ENCODE peak calls at places on chromosome 12, in ten cellular contexts. One of them, this sample, is unnamed.

GRCh38 chr12:110689002-110689600 is at the start of gene HVCN1:
- DNase-seq in MCF 10A: no peak
- DNase-seq in Caki2: no peak
- DNase-seq in NCI-H1105: no peak
- DNase-seq in NCI-H1930: no peak
- DNase-seq in progenitor cell of endocrine pancreas: peak
- DNase-seq in fibroblast of gingiva: no peak
- DNase-seq in NCI-H345: no peak
- DNase-seq in adrenal gland: peak
- DNase-seq in endothelial cell: peak
- DNase-seq in this sample: no peak

GRCh38 chr12:90085491-90086274 is 377.0 kb upstream of the ATP2B1 start:
- DNase-seq in MCF 10A: no peak
- DNase-seq in Caki2: no peak
- DNase-seq in NCI-H1105: no peak
- DNase-seq in NCI-H1930: no peak
- DNase-seq in progenitor cell of endocrine pancreas: no peak
- DNase-seq in fibroblast of gingiva: peak
- DNase-seq in NCI-H345: no peak
- DNase-seq in adrenal gland: no peak
- DNase-seq in endothelial cell: no peak
- DNase-seq in this sample: no peak

GRCh38 chr12:12534134-12534866 is 28.4 kb downstream of the DUSP16 start:
- DNase-seq in MCF 10A: no peak
- DNase-seq in Caki2: no peak
- DNase-seq in NCI-H1105: no peak
- DNase-seq in NCI-H1930: no peak
- DNase-seq in progenitor cell of endocrine pancreas: no peak
- DNase-seq in fibroblast of gingiva: no peak
- DNase-seq in NCI-H345: no peak
- DNase-seq in adrenal gland: no peak
- DNase-seq in endothelial cell: no peak
- DNase-seq in this sample: no peak

GRCh38 chr12:93198086-93198485 is 179.6 kb upstream of the NUDT4 start:
- DNase-seq in MCF 10A: peak
- DNase-seq in Caki2: peak
- DNase-seq in NCI-H1105: no peak
- DNase-seq in NCI-H1930: no peak
- DNase-seq in progenitor cell of endocrine pancreas: no peak
- DNase-seq in fibroblast of gingiva: peak
- DNase-seq in NCI-H345: no peak
- DNase-seq in adrenal gland: peak
- DNase-seq in endothelial cell: no peak
- DNase-seq in this sample: peak

GRCh38 chr12:4526923-4527546 is 11.7 kb upstream of the RAD51AP1 start:
- DNase-seq in MCF 10A: peak
- DNase-seq in Caki2: peak
- DNase-seq in NCI-H1105: no peak
- DNase-seq in NCI-H1930: no peak
- DNase-seq in progenitor cell of endocrine pancreas: no peak
- DNase-seq in fibroblast of gingiva: no peak
- DNase-seq in NCI-H345: peak
- DNase-seq in adrenal gland: no peak
- DNase-seq in endothelial cell: no peak
- DNase-seq in this sample: peak

GRCh38 chr12:80509781-80510556 is 65.9 kb downstream of the PTPRQ start:
- DNase-seq in MCF 10A: peak
- DNase-seq in Caki2: no peak
- DNase-seq in NCI-H1105: peak
- DNase-seq in NCI-H1930: no peak
- DNase-seq in progenitor cell of endocrine pancreas: no peak
- DNase-seq in fibroblast of gingiva: peak
- DNase-seq in NCI-H345: no peak
- DNase-seq in adrenal gland: no peak
- DNase-seq in endothelial cell: no peak
- DNase-seq in this sample: no peak

GRCh38 chr12:6788972-6789905 is at the start of gene CD4:
- DNase-seq in MCF 10A: no peak
- DNase-seq in Caki2: no peak
- DNase-seq in NCI-H1105: no peak
- DNase-seq in NCI-H1930: no peak
- DNase-seq in progenitor cell of endocrine pancreas: no peak
- DNase-seq in fibroblast of gingiva: no peak
- DNase-seq in NCI-H345: no peak
- DNase-seq in adrenal gland: peak
- DNase-seq in endothelial cell: no peak
- DNase-seq in this sample: no peak

GRCh38 chr12:90481748-90482147 is 473.2 kb downstream of the CCER1 start:
- DNase-seq in MCF 10A: no peak
- DNase-seq in Caki2: no peak
- DNase-seq in NCI-H1105: no peak
- DNase-seq in NCI-H1930: no peak
- DNase-seq in progenitor cell of endocrine pancreas: no peak
- DNase-seq in fibroblast of gingiva: no peak
- DNase-seq in NCI-H345: no peak
- DNase-seq in adrenal gland: no peak
- DNase-seq in endothelial cell: no peak
- DNase-seq in this sample: no peak

GRCh38 chr12:89319111-89319510 is 33.2 kb downstream of the DUSP6 start:
- DNase-seq in MCF 10A: peak
- DNase-seq in Caki2: no peak
- DNase-seq in NCI-H1105: no peak
- DNase-seq in NCI-H1930: no peak
- DNase-seq in progenitor cell of endocrine pancreas: no peak
- DNase-seq in fibroblast of gingiva: peak
- DNase-seq in NCI-H345: no peak
- DNase-seq in adrenal gland: peak
- DNase-seq in endothelial cell: no peak
- DNase-seq in this sample: no peak

GRCh38 chr12:80187660-80188090 is 88.3 kb downstream of the OTOGL start:
- DNase-seq in MCF 10A: peak
- DNase-seq in Caki2: peak
- DNase-seq in NCI-H1105: peak
- DNase-seq in NCI-H1930: no peak
- DNase-seq in progenitor cell of endocrine pancreas: no peak
- DNase-seq in fibroblast of gingiva: peak
- DNase-seq in NCI-H345: peak
- DNase-seq in adrenal gland: peak
- DNase-seq in endothelial cell: no peak
- DNase-seq in this sample: no peak

GRCh38 chr12:16347391-16348298 is at the start of gene MGST1:
- DNase-seq in MCF 10A: peak
- DNase-seq in Caki2: peak
- DNase-seq in NCI-H1105: peak
- DNase-seq in NCI-H1930: no peak
- DNase-seq in progenitor cell of endocrine pancreas: peak
- DNase-seq in fibroblast of gingiva: peak
- DNase-seq in NCI-H345: no peak
- DNase-seq in adrenal gland: peak
- DNase-seq in endothelial cell: peak
- DNase-seq in this sample: peak

GRCh38 chr12:120468846-120469449 is 600 bp downstream of the SRSF9 start:
- DNase-seq in MCF 10A: peak
- DNase-seq in Caki2: no peak
- DNase-seq in NCI-H1105: peak
- DNase-seq in NCI-H1930: peak
- DNase-seq in progenitor cell of endocrine pancreas: no peak
- DNase-seq in fibroblast of gingiva: no peak
- DNase-seq in NCI-H345: no peak
- DNase-seq in adrenal gland: peak
- DNase-seq in endothelial cell: peak
- DNase-seq in this sample: no peak

GRCh38 chr12:116432321-116432750 is 126.8 kb upstream of the MAP1LC3B2 start:
- DNase-seq in MCF 10A: no peak
- DNase-seq in Caki2: no peak
- DNase-seq in NCI-H1105: no peak
- DNase-seq in NCI-H1930: no peak
- DNase-seq in progenitor cell of endocrine pancreas: no peak
- DNase-seq in fibroblast of gingiva: peak
- DNase-seq in NCI-H345: no peak
- DNase-seq in adrenal gland: no peak
- DNase-seq in endothelial cell: no peak
- DNase-seq in this sample: no peak

GRCh38 chr12:613996-614726 is 49.1 kb downstream of the NINJ2 start:
- DNase-seq in MCF 10A: peak
- DNase-seq in Caki2: no peak
- DNase-seq in NCI-H1105: no peak
- DNase-seq in NCI-H1930: no peak
- DNase-seq in progenitor cell of endocrine pancreas: no peak
- DNase-seq in fibroblast of gingiva: no peak
- DNase-seq in NCI-H345: peak
- DNase-seq in adrenal gland: no peak
- DNase-seq in endothelial cell: no peak
- DNase-seq in this sample: peak

GRCh38 chr12:39440781-39441180 is 2.1 kb downstream of the KIF21A start:
- DNase-seq in MCF 10A: no peak
- DNase-seq in Caki2: peak
- DNase-seq in NCI-H1105: no peak
- DNase-seq in NCI-H1930: no peak
- DNase-seq in progenitor cell of endocrine pancreas: no peak
- DNase-seq in fibroblast of gingiva: no peak
- DNase-seq in NCI-H345: no peak
- DNase-seq in adrenal gland: no peak
- DNase-seq in endothelial cell: no peak
- DNase-seq in this sample: no peak

GRCh38 chr12:102833687-102834435 is 83.2 kb downstream of the PAH start:
- DNase-seq in MCF 10A: peak
- DNase-seq in Caki2: no peak
- DNase-seq in NCI-H1105: no peak
- DNase-seq in NCI-H1930: no peak
- DNase-seq in progenitor cell of endocrine pancreas: peak
- DNase-seq in fibroblast of gingiva: no peak
- DNase-seq in NCI-H345: no peak
- DNase-seq in adrenal gland: no peak
- DNase-seq in endothelial cell: peak
- DNase-seq in this sample: peak